ENCODE peak calls at places on chromosomes 5 and 9, in ten cellular contexts. S, H, O, V, U, J, W, E, Q and R are unnamed samples.

GRCh38 chr5:141708016-141708415 is 26.0 kb upstream of the ARAP3 start:
- DNase-seq in S (peak; percentile 26), H (no peak), O (no peak), V (no peak), U (no peak), J (no peak), W (no peak), E (no peak), Q (no peak), R (no peak)

GRCh38 chr9:15642369-15642962 is 89.6 kb downstream of the CCDC171 start:
- DNase-seq in S (no peak), H (peak; percentile 62), O (peak; percentile 46), V (no peak), U (no peak), J (no peak), W (no peak), E (no peak), Q (no peak), R (peak; percentile 18)

GRCh38 chr5:147796556-147797308 is 14.2 kb upstream of the JAKMIP2 start:
- DNase-seq in S (no peak), H (no peak), O (peak; percentile 90), V (no peak), U (no peak), J (no peak), W (no peak), E (no peak), Q (no peak), R (no peak)

GRCh38 chr5:126450388-126450787 is 27.2 kb downstream of the GRAMD2B start:
- DNase-seq in S (no peak), H (no peak), O (no peak), V (no peak), U (no peak), J (no peak), W (no peak), E (no peak), Q (no peak), R (peak; percentile 51)

GRCh38 chr5:180723936-180724335 is 15.9 kb downstream of the OR2Y1 start:
- DNase-seq in S (no peak), H (no peak), O (no peak), V (no peak), U (no peak), J (no peak), W (no peak), E (no peak), Q (no peak), R (no peak)

GRCh38 chr5:172939045-172939444 is 20.2 kb upstream of the RPL26L1 start:
- DNase-seq in S (peak; percentile 42), H (peak; percentile 82), O (peak; percentile 27), V (peak; percentile 66), U (no peak), J (no peak), W (peak; percentile 39), E (no peak), Q (no peak), R (no peak)

GRCh38 chr5:36728697-36729543 is 122.5 kb downstream of the SLC1A3 start:
- DNase-seq in S (no peak), H (peak; percentile 86), O (peak; percentile 86), V (peak; percentile 43), U (peak; percentile 27), J (no peak), W (no peak), E (no peak), Q (no peak), R (peak; percentile 62)

GRCh38 chr5:7331083-7331482 is 64.9 kb upstream of the ADCY2 start:
- DNase-seq in S (no peak), H (peak; percentile 47), O (no peak), V (no peak), U (no peak), J (no peak), W (no peak), E (no peak), Q (no peak), R (no peak)

GRCh38 chr5:6715758-6716633 is 2.8 kb downstream of the TENT4A start:
- DNase-seq in S (peak; percentile 44), H (no peak), O (no peak), V (no peak), U (no peak), J (no peak), W (no peak), E (peak; percentile 67), Q (no peak), R (peak; percentile 60)

GRCh38 chr5:168219515-168220410 is 71.7 kb upstream of the WWC1 start:
- DNase-seq in S (no peak), H (peak; percentile 88), O (peak; percentile 74), V (peak; percentile 85), U (peak; percentile 71), J (peak; percentile 51), W (no peak), E (no peak), Q (no peak), R (no peak)

GRCh38 chr9:124254261-124254682 is 3.5 kb upstream of the NEK6 start:
- DNase-seq in S (peak; percentile 5), H (no peak), O (no peak), V (no peak), U (no peak), J (no peak), W (no peak), E (no peak), Q (no peak), R (no peak)

GRCh38 chr9:99211746-99212145 is 10.0 kb downstream of the ALG2 start:
- DNase-seq in S (no peak), H (peak; percentile 60), O (no peak), V (no peak), U (no peak), J (no peak), W (no peak), E (no peak), Q (no peak), R (no peak)

DNA sequence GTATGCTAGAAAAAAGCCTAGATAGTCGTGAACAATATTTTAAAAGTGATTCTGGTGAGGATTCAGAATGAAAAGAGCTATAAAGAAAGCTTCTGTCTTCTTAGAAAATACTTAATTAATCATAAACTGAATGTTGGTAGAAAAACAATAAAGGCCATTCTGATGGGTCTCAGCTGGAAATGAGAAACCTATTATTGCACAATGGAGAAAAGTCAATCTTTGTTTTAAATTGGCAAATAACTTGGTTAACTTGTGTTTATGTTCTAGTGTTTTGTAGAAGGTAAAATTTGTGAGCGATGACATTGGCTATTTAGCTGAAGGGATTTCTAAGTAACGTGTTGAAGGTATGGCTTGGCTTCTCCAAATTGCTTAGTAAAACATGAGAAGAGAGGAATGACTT is 74.1 kb upstream of the TMED7 start:
- DNase-seq in S (no peak), H (no peak), O (no peak), V (no peak), U (no peak), J (no peak), W (no peak), E (no peak), Q (no peak), R (no peak)
- H3K27ac ChIP-seq in S (no peak overlapping the region), H (no peak overlapping the region), O (no peak overlapping the region), V (no peak overlapping the region), U (no peak overlapping the region), J (no peak overlapping the region), W (no peak overlapping the region), E (no peak overlapping the region), Q (no peak overlapping the region), R (no peak overlapping the region)

DNA sequence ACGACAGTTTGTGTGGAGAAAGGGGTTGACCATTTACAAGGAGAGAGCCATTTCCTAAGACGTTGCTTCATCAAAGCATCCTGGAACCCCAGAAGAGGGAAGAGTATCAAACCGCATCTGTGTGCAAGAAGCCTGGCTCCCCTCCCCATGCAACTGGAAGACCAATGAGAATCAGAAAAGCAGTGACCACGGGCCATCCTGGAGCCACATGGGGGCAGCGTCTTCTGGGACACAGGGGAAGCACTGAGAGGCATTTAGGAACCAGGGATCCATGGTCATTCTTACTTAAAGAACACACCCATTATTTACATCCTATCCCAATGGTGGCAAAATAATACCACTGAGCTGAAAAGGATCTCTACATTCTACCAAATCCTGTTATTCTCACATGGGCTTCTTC is 29.3 kb downstream of the SEMA5A start:
- DNase-seq in S (no peak), H (peak; percentile 64), O (peak; percentile 40), V (peak; percentile 41), U (no peak), J (no peak), W (no peak), E (no peak), Q (no peak), R (no peak)
- H3K4me1 ChIP-seq in S (no peaks in the 10 kb centered on the region), H (no peaks in the 10 kb centered on the region), O (no peaks in the 10 kb centered on the region), V (no peaks in the 10 kb centered on the region), U (no peaks in the 10 kb centered on the region), J (no peaks in the 10 kb centered on the region), W (peaks cover 9% of the 10 kb centered on the region), E (no peaks in the 10 kb centered on the region), Q (peaks cover 69% of the 10 kb centered on the region), R (no peaks in the 10 kb centered on the region)

GRCh38 chr9:84276741-84277140 is 63.8 kb downstream of the SLC28A3 start:
- DNase-seq in S (no peak), H (peak; percentile 50), O (no peak), V (no peak), U (no peak), J (no peak), W (no peak), E (no peak), Q (no peak), R (no peak)

GRCh38 chr9:84266087-84266561 is 74.4 kb downstream of the SLC28A3 start:
- DNase-seq in S (no peak), H (peak; percentile 85), O (no peak), V (no peak), U (no peak), J (no peak), W (no peak), E (no peak), Q (no peak), R (no peak)

GRCh38 chr9:84277646-84278045 is 62.9 kb downstream of the SLC28A3 start:
- DNase-seq in S (no peak), H (no peak), O (peak; percentile 80), V (no peak), U (no peak), J (no peak), W (no peak), E (no peak), Q (no peak), R (no peak)

GRCh38 chr9:84271004-84271886 is 69.3 kb downstream of the SLC28A3 start:
- DNase-seq in S (no peak), H (peak; percentile 92), O (no peak), V (no peak), U (peak; percentile 7), J (no peak), W (peak; percentile 47), E (no peak), Q (peak; percentile 22), R (no peak)

GRCh38 chr9:84271887-84272556 is 68.5 kb downstream of the SLC28A3 start:
- DNase-seq in S (no peak), H (peak; percentile 11), O (no peak), V (no peak), U (no peak), J (no peak), W (no peak), E (no peak), Q (no peak), R (no peak)
- H3K4me3 ChIP-seq in S (peak overlapping the region; percentile 2), H (peak overlapping the region; percentile 49), O (no peak overlapping the region), V (no peak overlapping the region), U (peak overlapping the region; percentile 2), J (no peak overlapping the region), W (peak overlapping the region; percentile 47), E (no peak overlapping the region), Q (peak overlapping the region; percentile 48), R (no peak overlapping the region)

DNA sequence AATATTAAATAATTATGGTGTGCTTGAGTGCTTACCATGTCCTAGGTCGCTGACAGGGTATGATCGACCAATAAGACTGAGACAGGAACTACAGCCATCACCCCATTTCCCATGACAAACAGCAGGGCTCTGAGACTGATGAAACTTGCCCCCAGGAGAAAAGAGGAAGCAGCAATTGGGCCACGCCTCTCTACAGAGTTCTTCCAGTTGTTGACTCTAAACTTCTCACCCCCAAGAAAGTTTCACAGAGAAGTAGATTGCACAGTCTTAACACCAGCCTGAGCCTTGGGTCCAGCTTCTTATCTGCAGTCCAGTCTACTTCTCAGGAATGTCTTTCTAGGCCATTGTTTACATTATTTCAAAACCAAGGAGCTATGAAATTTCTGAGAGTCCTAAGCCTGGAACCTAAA is 182.2 kb upstream of the ANKRD55 start:
- DNase-seq in S (no peak), H (no peak), O (no peak), V (no peak), U (no peak), J (no peak), W (peak; percentile 79), E (no peak), Q (no peak), R (no peak)
- H3K27ac ChIP-seq in S (peak overlapping the region; percentile 55), H (no peak overlapping the region), O (no peak overlapping the region), V (peak overlapping the region; percentile 73), U (no peak overlapping the region), J (no peak overlapping the region), W (peak overlapping the region; percentile 35), E (no peak overlapping the region), Q (no peak overlapping the region), R (no peak overlapping the region)